ENCODE peak calls at places on chromosomes 13 and 19, in nine cellular contexts. O is RWPE1; J is neural progenitor cell; P is esophagus squamous epithelium; U is ascending aorta; Z is glutamatergic neuron; K is GM12865; I is CD4-positive, alpha-beta T cell; H is bronchial epithelial cell. C is an unnamed sample.

GRCh38 chr19:4533334-4533733 is 1.7 kb downstream of the PLIN5 start:
- DNase-seq in K (no peak), J (no peak), U (no peak), P (no peak), I (no peak), O (no peak), Z (no peak), H (no peak), C (no peak)

GRCh38 chr13:106133025-106133424 is 402.4 kb downstream of the EFNB2 start:
- DNase-seq in U (no peak), K (no peak), H (peak), P (no peak), J (no peak), O (peak), Z (no peak), I (no peak), C (no peak)

GRCh38 chr19:17948967-17949930 is 16.4 kb downstream of the CCDC124 start:
- DNase-seq in P (no peak), O (no peak), H (no peak), U (no peak), I (no peak), K (no peak), Z (peak), J (peak), C (no peak)

GRCh38 chr13:31477961-31478360 is 261.4 kb upstream of the RXFP2 start:
- DNase-seq in I (no peak), P (no peak), H (no peak), Z (no peak), K (no peak), U (no peak), J (no peak), O (no peak), C (no peak)

GRCh38 chr13:48489003-48489402 is 43.9 kb downstream of the RCBTB2 start:
- DNase-seq in I (no peak), O (no peak), H (no peak), U (no peak), K (peak), J (no peak), P (no peak), Z (no peak), C (no peak)

GRCh38 chr19:18924684-18925213 is 5.2 kb downstream of the DDX49 start:
- DNase-seq in J (no peak), O (no peak), Z (no peak), U (no peak), I (no peak), K (no peak), H (no peak), P (no peak), C (no peak)

GRCh38 chr19:982567-983170 is 1.5 kb upstream of the WDR18 start:
- DNase-seq in Z (peak), I (peak), K (peak), H (peak), U (peak), J (peak), O (peak), P (no peak), C (peak)

GRCh38 chr13:49373699-49374098 is 70.2 kb downstream of the CAB39L start:
- DNase-seq in O (no peak), H (no peak), J (no peak), Z (no peak), P (no peak), K (no peak), I (no peak), U (no peak), C (no peak)

GRCh38 chr13:114107686-114108081 is 24.7 kb downstream of the RASA3 start:
- DNase-seq in I (no peak), O (no peak), U (peak), J (no peak), P (no peak), H (no peak), Z (no peak), K (no peak), C (no peak)

GRCh38 chr13:35884211-35884610 is 247.0 kb downstream of the DCLK1 start:
- DNase-seq in K (no peak), Z (no peak), I (no peak), O (no peak), U (no peak), P (no peak), J (no peak), H (no peak), C (no peak)

GRCh38 chr13:62049992-62050391 is 634.3 kb upstream of the PCDH20 start:
- DNase-seq in Z (no peak), K (no peak), P (no peak), O (no peak), H (no peak), J (no peak), I (no peak), U (no peak), C (no peak)

GRCh38 chr19:38735257-38735686 is 9.0 kb downstream of the CAPN12 start:
- DNase-seq in I (peak), K (peak), J (peak), H (no peak), Z (no peak), U (no peak), P (no peak), O (no peak), C (no peak)

GRCh38 chr13:73730014-73730413 is 404.2 kb downstream of the KLF12 start:
- DNase-seq in H (no peak), J (no peak), O (no peak), P (no peak), Z (no peak), I (no peak), U (no peak), K (no peak), C (no peak)

GRCh38 chr13:20566424-20566916 is 487 bp upstream of the IFT88 start:
- DNase-seq in J (no peak), O (peak), I (no peak), U (no peak), Z (no peak), K (no peak), P (no peak), H (peak), C (no peak)

GRCh38 chr19:920051-920857 is 3.1 kb downstream of the KISS1R start:
- DNase-seq in K (peak), I (peak), Z (no peak), J (peak), P (no peak), O (no peak), U (no peak), H (no peak), C (no peak)

GRCh38 chr19:55076321-55076720 is 652 bp downstream of the EPS8L1 start:
- DNase-seq in J (no peak), I (no peak), H (no peak), O (no peak), P (no peak), Z (no peak), U (no peak), K (no peak), C (no peak)

GRCh38 chr19:13920940-13921744 is 15.1 kb downstream of the CC2D1A start:
- DNase-seq in P (no peak), K (peak), J (peak), H (peak), U (no peak), I (no peak), Z (no peak), O (peak), C (no peak)

GRCh38 chr13:39789451-39789850 is 134.0 kb downstream of the COG6 start:
- DNase-seq in U (no peak), P (no peak), J (no peak), O (no peak), Z (no peak), I (no peak), H (peak), K (no peak), C (no peak)
- TF ChIP-seq CTCF in U (no peak), P (no peak), J (no peak), O (no peak), Z (no peak), I (no peak), H (no peak), K (no peak), C (no peak)

GRCh38 chr19:30969586-30969985 is 379.6 kb downstream of the TSHZ3 start:
- DNase-seq in U (no peak), O (no peak), P (no peak), J (no peak), Z (no peak), I (no peak), K (no peak), H (no peak), C (no peak)

GRCh38 chr19:30968841-30969399 is 380.3 kb downstream of the TSHZ3 start:
- DNase-seq in J (no peak), U (no peak), P (no peak), Z (no peak), O (no peak), I (no peak), H (no peak), K (no peak), C (no peak)

DNA sequence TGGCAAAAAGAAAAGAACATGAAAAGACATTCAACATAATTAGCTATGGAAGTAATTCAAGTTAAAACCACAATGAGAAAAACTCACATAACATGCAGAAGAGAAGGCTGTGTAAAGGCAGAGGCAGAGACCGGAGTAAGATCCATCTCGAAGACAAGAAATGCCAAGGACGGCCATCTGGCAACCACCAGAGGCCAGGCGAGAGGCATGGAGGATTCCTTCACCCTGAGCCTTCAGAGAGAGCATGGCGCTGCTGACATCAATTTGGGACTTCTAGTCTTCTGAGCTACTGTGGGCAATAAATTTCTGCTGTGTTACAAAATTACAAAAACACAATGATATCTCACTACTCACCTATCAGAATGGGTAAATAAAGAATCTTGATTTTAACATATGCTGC is 381.0 kb downstream of the TSHZ3 start:
- DNase-seq in O (no peak), U (no peak), J (peak), P (no peak), K (no peak), Z (no peak), H (no peak), I (no peak), C (no peak)
- TF ChIP-seq CTCF in O (no peak), U (no peak), J (peak), P (no peak), K (no peak), Z (no peak), H (no peak), I (no peak), C (no peak)

GRCh38 chr19:51901860-51902259 is 3.0 kb downstream of the ZNF649 start:
- DNase-seq in O (no peak), J (no peak), I (no peak), K (no peak), P (no peak), U (no peak), Z (no peak), H (no peak), C (no peak)

GRCh38 chr19:51903192-51903591 is 1.6 kb downstream of the ZNF649 start:
- DNase-seq in I (no peak), U (no peak), J (no peak), P (no peak), O (no peak), Z (no peak), H (no peak), K (no peak), C (no peak)

GRCh38 chr19:51904331-51905165 is at the start of gene ZNF649:
- DNase-seq in Z (peak), P (peak), I (peak), O (peak), H (peak), K (peak), J (peak), U (peak), C (peak)
- TF ChIP-seq CTCF in Z (no peak), P (no peak), I (no peak), O (no peak), H (peak), K (no peak), J (no peak), U (no peak), C (peak)

GRCh38 chr13:21603531-21604448 is at the start of gene MICU2:
- DNase-seq in J (peak), P (peak), H (peak), K (peak), I (peak), O (peak), U (peak), Z (peak), C (peak)
- TF ChIP-seq CTCF in J (no peak), P (peak), H (no peak), K (no peak), I (no peak), O (no peak), U (no peak), Z (peak), C (no peak)

GRCh38 chr13:53191091-53191490 is 162.5 kb downstream of the OLFM4 start:
- DNase-seq in Z (no peak), U (no peak), H (peak), K (no peak), J (peak), O (peak), P (no peak), I (no peak), C (no peak)

DNA sequence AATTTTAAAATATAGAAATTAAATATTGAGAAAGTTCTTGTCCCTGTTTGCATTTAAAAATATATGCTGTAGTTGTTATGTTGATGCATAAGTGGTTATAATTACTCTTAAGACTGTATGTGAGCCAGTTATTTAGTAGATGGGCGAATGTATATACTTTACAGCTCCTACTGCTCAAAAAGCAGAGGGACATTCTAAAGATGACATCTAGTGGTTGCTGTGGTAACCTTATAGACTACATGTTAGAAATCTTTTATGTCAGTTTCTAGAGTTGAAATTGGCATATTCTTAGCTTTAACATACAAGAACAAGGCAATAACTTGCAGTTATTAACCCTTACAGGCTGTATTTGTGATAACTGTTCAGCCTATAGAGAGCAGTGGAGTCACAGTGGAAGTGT is 160.5 kb downstream of the OLFM4 start:
- DNase-seq in I (no peak), H (no peak), K (no peak), P (no peak), O (no peak), U (no peak), J (no peak), Z (no peak), C (no peak)
- TF ChIP-seq CTCF in I (no peak), H (no peak), K (no peak), P (no peak), O (no peak), U (no peak), J (peak), Z (no peak), C (peak)

DNA sequence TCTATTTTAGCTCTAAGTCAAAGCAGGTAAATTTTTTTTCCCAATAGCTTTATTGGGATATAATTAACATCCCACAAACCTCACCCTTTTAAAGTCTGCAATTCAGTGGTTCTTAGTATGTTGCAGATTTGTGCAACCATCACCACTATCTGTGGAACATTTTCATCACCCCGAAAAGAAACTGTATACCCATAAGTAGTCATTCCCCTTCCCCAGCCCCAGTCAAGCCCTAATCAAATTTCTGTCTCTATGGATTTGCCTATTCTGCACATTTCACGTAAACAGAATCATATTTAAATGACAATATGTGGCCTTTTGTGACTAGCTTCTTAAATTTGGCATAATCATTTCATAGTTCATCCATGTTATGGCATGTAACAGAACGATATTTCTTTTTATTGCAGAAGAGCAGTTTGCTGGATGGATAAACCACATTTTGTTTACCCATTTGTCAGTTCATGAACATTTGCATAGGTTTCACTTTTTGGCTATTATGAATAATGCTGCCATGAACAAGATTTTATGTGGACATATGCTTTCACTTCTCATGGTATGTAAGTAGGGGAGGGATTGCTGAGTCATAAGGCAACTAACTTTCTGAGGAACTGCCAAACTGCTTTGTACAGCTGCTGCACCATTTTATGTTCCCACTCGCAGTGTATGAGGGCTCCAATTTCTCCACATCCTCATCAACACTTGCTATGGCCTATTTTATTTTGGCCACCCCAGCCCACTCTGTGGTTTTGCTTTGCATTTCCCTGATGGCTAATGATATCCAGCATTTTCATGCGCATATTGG is 10.9 kb downstream of the SLC46A3 start:
- DNase-seq in Z (no peak), O (peak), I (no peak), J (no peak), P (no peak), K (peak), U (no peak), H (peak), C (no peak)
- TF ChIP-seq CTCF in Z (no peak), O (no peak), I (no peak), J (no peak), P (no peak), K (no peak), U (no peak), H (no peak), C (no peak)

GRCh38 chr19:16942583-16942982 is 53.8 kb downstream of the F2RL3 start:
- DNase-seq in O (no peak), Z (no peak), H (no peak), U (no peak), I (no peak), P (no peak), J (no peak), K (no peak), C (no peak)
- TF ChIP-seq CTCF in O (no peak), Z (no peak), H (no peak), U (no peak), I (no peak), P (no peak), J (no peak), K (no peak), C (no peak)

C was measured in neural crest cell.